ENCODE peak calls at places on chromosome 5, in eight cellular contexts. F, C, N, Q, V, P, X and M are unnamed samples.
A peak's percentile ranks its signal among the peaks of the same experiment; 100 is the strongest.

GRCh38 chr5:175575301-175575700 is 82.6 kb upstream of the HRH2 start:
- DNase-seq in Q (no peak), V (no peak), F (no peak), N (no peak), P (no peak), X (no peak), C (no peak), M (no peak)

GRCh38 chr5:160262151-160262550 is 32.8 kb downstream of the FABP6 start:
- DNase-seq in C (no peak), Q (no peak), N (no peak), P (no peak), F (no peak), X (no peak), V (no peak), M (no peak)

GRCh38 chr5:36728697-36729543 is 122.5 kb downstream of the SLC1A3 start:
- DNase-seq in V (peak; percentile 90), F (no peak), X (no peak), P (no peak), N (no peak), C (no peak), Q (no peak), M (no peak)

GRCh38 chr5:148972958-148973357 is 89.9 kb downstream of the SH3TC2 start:
- DNase-seq in C (no peak), F (no peak), X (no peak), Q (no peak), P (peak; percentile 27), N (no peak), V (no peak), M (no peak)

GRCh38 chr5:150449491-150450339 is at the start of gene RPS14:
- DNase-seq in C (peak; percentile 94), X (peak; percentile 96), V (peak; percentile 71), N (peak; percentile 83), F (peak; percentile 90), P (peak; percentile 92), Q (peak; percentile 89), M (peak; percentile 84)

GRCh38 chr5:39523821-39524220 is 99.0 kb upstream of the DAB2 start:
- DNase-seq in N (no peak), X (no peak), F (no peak), P (no peak), Q (no peak), V (no peak), C (no peak), M (no peak)

GRCh38 chr5:80186634-80187033 is 69.2 kb downstream of the SERINC5 start:
- DNase-seq in X (no peak), P (no peak), Q (no peak), N (no peak), C (no peak), F (no peak), V (no peak), M (no peak)

GRCh38 chr5:107026098-107026497 is 644.6 kb downstream of the EFNA5 start:
- DNase-seq in N (no peak), F (no peak), C (no peak), X (no peak), V (no peak), P (no peak), Q (no peak), M (no peak)

GRCh38 chr5:60366489-60366888 is 333.5 kb downstream of the DEPDC1B start:
- DNase-seq in N (no peak), X (no peak), C (no peak), P (no peak), V (no peak), F (no peak), Q (no peak), M (no peak)

GRCh38 chr5:134101686-134102439 is 12.6 kb upstream of the TCF7 start:
- DNase-seq in V (peak; percentile 15), X (peak; percentile 62), Q (peak; percentile 79), F (peak; percentile 83), N (peak; percentile 12), C (peak; percentile 47), P (peak; percentile 90), M (peak; percentile 73)

GRCh38 chr5:118611332-118611945 is 376.9 kb downstream of the DTWD2 start:
- DNase-seq in V (peak; percentile 24), P (peak; percentile 52), Q (no peak), X (no peak), N (no peak), F (no peak), C (no peak), M (no peak)

GRCh38 chr5:155839251-155840037 is 487.5 kb upstream of the SGCD start:
- DNase-seq in X (no peak), P (no peak), F (no peak), N (no peak), V (no peak), Q (no peak), C (no peak), M (no peak)

GRCh38 chr5:86337667-86338460 is 279.9 kb upstream of the COX7C start:
- DNase-seq in F (no peak), V (no peak), Q (no peak), P (no peak), N (no peak), C (no peak), X (no peak), M (no peak)

GRCh38 chr5:53601570-53601969 is 41.1 kb downstream of the NDUFS4 start:
- DNase-seq in C (no peak), Q (no peak), P (no peak), F (no peak), V (no peak), X (no peak), N (no peak), M (no peak)

GRCh38 chr5:36724429-36725332 is 118.3 kb downstream of the SLC1A3 start:
- DNase-seq in C (peak; percentile 37), P (no peak), V (no peak), F (no peak), Q (peak; percentile 42), N (no peak), X (peak; percentile 59), M (no peak)

GRCh38 chr5:151497391-151498002 is 50.1 kb downstream of the SLC36A1 start:
- DNase-seq in X (no peak), V (peak; percentile 9), N (no peak), C (no peak), Q (no peak), F (no peak), P (no peak), M (no peak)

GRCh38 chr5:2863675-2864433 is 112.4 kb upstream of the IRX2 start:
- DNase-seq in F (no peak), Q (no peak), N (no peak), C (no peak), V (no peak), X (no peak), P (no peak), M (no peak)

GRCh38 chr5:21919417-21920022 is 933.6 kb downstream of the CDH12 start:
- DNase-seq in N (no peak), X (no peak), P (peak; percentile 47), F (no peak), Q (no peak), V (peak; percentile 71), C (no peak), M (no peak)

GRCh38 chr5:15702102-15702501 is 202.1 kb downstream of the FBXL7 start:
- DNase-seq in V (no peak), Q (no peak), C (no peak), N (no peak), P (no peak), X (no peak), F (no peak), M (no peak)

GRCh38 chr5:143064207-143064606 is 294.0 kb downstream of the ARHGAP26 start:
- DNase-seq in N (no peak), P (no peak), F (no peak), C (no peak), Q (no peak), X (no peak), V (no peak), M (no peak)

GRCh38 chr5:9624196-9624947 is 5.8 kb downstream of the TAS2R1 start:
- DNase-seq in F (no peak), V (no peak), N (no peak), C (no peak), P (no peak), X (no peak), Q (no peak), M (no peak)

GRCh38 chr5:149938272-149938671 is 6.3 kb downstream of the PDE6A start:
- DNase-seq in X (peak; percentile 86), P (no peak), V (no peak), Q (no peak), F (no peak), C (no peak), N (no peak), M (no peak)

GRCh38 chr5:179912951-179913350 is 5.3 kb upstream of the TBC1D9B start:
- DNase-seq in N (no peak), C (no peak), Q (no peak), F (no peak), V (no peak), X (no peak), P (no peak), M (no peak)

GRCh38 chr5:132060501-132061161 is at the start of gene IL3:
- DNase-seq in Q (no peak), F (no peak), V (no peak), X (no peak), P (no peak), C (no peak), N (no peak), M (no peak)

GRCh38 chr5:115433918-115434317 is 110.7 kb downstream of the FEM1C start:
- DNase-seq in N (no peak), X (no peak), F (no peak), Q (no peak), C (no peak), V (no peak), P (no peak), M (no peak)